ENCODE peak calls at places on chromosomes 11 and 22, in four cellular contexts. T is DMS153, A is smooth muscle cell of the brain vasculature, H is T-cell. I is an unnamed sample.

GRCh38 chr22:35301370-35301874 is 1.7 kb downstream of the TOM1 start:
- DNase-seq in T (no peak), A (no peak), H (no peak), I (peak; percentile 96)

GRCh38 chr11:111878766-111879636 is at the start of the genes CFAP68 and FDXACB1:
- DNase-seq in T (peak; percentile 97), A (peak; percentile 95), H (peak; percentile 96), I (peak; percentile 99)

GRCh38 chr22:49938565-49939136 is 20.2 kb downstream of the CRELD2 start:
- DNase-seq in T (no peak), A (no peak), H (no peak), I (no peak)

GRCh38 chr22:27726726-27727449 is 74.7 kb downstream of the MN1 start:
- DNase-seq in T (peak; percentile 19), A (no peak), H (no peak), I (peak; percentile 42)

GRCh38 chr11:103091441-103091809 is 535 bp downstream of the DCUN1D5 start:
- DNase-seq in T (no peak), A (no peak), H (peak; percentile 37), I (peak; percentile 79)

GRCh38 chr11:64060861-64061444 is 25.2 kb downstream of the FLRT1 start:
- DNase-seq in T (peak; percentile 16), A (no peak), H (peak; percentile 47), I (no peak)

GRCh38 chr11:93166194-93166593 is 31.6 kb downstream of the SLC36A4 start:
- DNase-seq in T (no peak), A (no peak), H (no peak), I (no peak)

GRCh38 chr11:44702897-44703296 is 23.9 kb upstream of the TSPAN18 start:
- DNase-seq in T (no peak), A (no peak), H (no peak), I (no peak)

GRCh38 chr22:43387815-43388214 is 24.0 kb upstream of the MPPED1 start:
- DNase-seq in T (no peak), A (no peak), H (no peak), I (no peak)

GRCh38 chr22:37827056-37827455 is 3.9 kb downstream of the GALR3 start:
- DNase-seq in T (no peak), A (no peak), H (no peak), I (no peak)

GRCh38 chr11:64291746-64292457 is 800 bp downstream of the KCNK4 start:
- DNase-seq in T (no peak), A (no peak), H (no peak), I (no peak)

GRCh38 chr11:75160328-75160757 is 9.4 kb downstream of the SLCO2B1 start:
- DNase-seq in T (no peak), A (no peak), H (no peak), I (no peak)

GRCh38 chr11:93497575-93497974 is 45.6 kb downstream of the SMCO4 start:
- DNase-seq in T (no peak), A (no peak), H (no peak), I (peak; percentile 33)